ENCODE peak calls at places on chromosomes 11 and 22, in four cellular contexts. I, N, V and A are unnamed samples.

GRCh38 chr11:33913991-33914390 is 22.1 kb upstream of the LMO2 start:
- DNase-seq in I (no peak), N (no peak), V (no peak), A (no peak)

GRCh38 chr22:30280495-30280894 is 8.8 kb downstream of the CASTOR1 start:
- DNase-seq in I (no peak), N (no peak), V (no peak), A (no peak)

GRCh38 chr11:95678988-95679387 is 110.6 kb downstream of the FAM76B start:
- DNase-seq in I (no peak), N (no peak), V (no peak), A (no peak)

GRCh38 chr22:37659897-37660708 is 1.6 kb downstream of the PDXP start:
- DNase-seq in I (no peak), N (no peak), V (no peak), A (no peak)

GRCh38 chr22:29205260-29205597 is 467 bp upstream of the EMID1 start:
- DNase-seq in I (no peak), N (no peak), V (no peak), A (no peak)

GRCh38 chr11:15815246-15816209 is 540.8 kb downstream of the SOX6 start:
- DNase-seq in I (no peak), N (no peak), V (no peak), A (no peak)

GRCh38 chr22:26570126-26570525 is 19.8 kb downstream of the TPST2 start:
- DNase-seq in I (no peak), N (peak), V (no peak), A (no peak)

GRCh38 chr11:109641549-109641948 is 219.6 kb downstream of the C11orf87 start:
- DNase-seq in I (peak), N (no peak), V (no peak), A (no peak)

GRCh38 chr22:27260087-27260730 is 541.3 kb downstream of the MN1 start:
- DNase-seq in I (no peak), N (no peak), V (no peak), A (no peak)

GRCh38 chr22:50199836-50200332 is 927 bp upstream of the SELENOO start:
- DNase-seq in I (no peak), N (no peak), V (no peak), A (no peak)

GRCh38 chr11:109956124-109956793 is 136.9 kb upstream of the ZC3H12C start:
- DNase-seq in I (no peak), N (no peak), V (no peak), A (no peak)

GRCh38 chr11:107669893-107670601 is 41.8 kb downstream of the SLN start:
- DNase-seq in I (no peak), N (no peak), V (no peak), A (no peak)

GRCh38 chr11:24142062-24142461 is 354.8 kb upstream of the LUZP2 start:
- DNase-seq in I (no peak), N (no peak), V (no peak), A (no peak)